ENCODE peak calls at places on chromosomes 6 and 20, in four cellular contexts. H is transverse colon, M is A549, Z is tibial nerve. O is an unnamed sample. For H3K4me1, the result is how much of the 10 kb centered on the place peaks cover.

GRCh38 chr6:38586992-38587391 is 52.7 kb downstream of the BTBD9 start:
- DNase-seq in H (no peak), M (no peak), Z (no peak), O (no peak)

GRCh38 chr6:169906004-169906740 is 154.8 kb downstream of the ERMARD start:
- DNase-seq in H (no peak), M (no peak), Z (no peak), O (no peak)

GRCh38 chr6:137677714-137678113 is 183.5 kb upstream of the OLIG3 start:
- DNase-seq in H (peak), M (no peak), Z (no peak), O (peak)

GRCh38 chr20:4973330-4974097 is 27.8 kb downstream of the SLC23A2 start:
- DNase-seq in H (peak), M (peak), Z (peak), O (no peak)

GRCh38 chr6:126268087-126268486 is 71.8 kb upstream of the CENPW start:
- DNase-seq in H (no peak), M (no peak), Z (no peak), O (no peak)

GRCh38 chr20:21156266-21156665 is 30.4 kb downstream of the KIZ start:
- DNase-seq in H (no peak), M (no peak), Z (no peak), O (no peak)

GRCh38 chr6:107603029-107603428 is 113.1 kb downstream of the SOBP start:
- DNase-seq in H (no peak), M (no peak), Z (no peak), O (no peak)

GRCh38 chr6:149170564-149171452 is 146.7 kb upstream of the TAB2 start:
- DNase-seq in H (peak), M (no peak), Z (no peak), O (no peak)

GRCh38 chr6:130167655-130168054 is 55.1 kb downstream of the SAMD3 start:
- DNase-seq in H (no peak), M (no peak), Z (no peak), O (no peak)

GRCh38 chr20:6058684-6059295 is 4.9 kb upstream of the LRRN4 start:
- DNase-seq in H (no peak), M (no peak), Z (no peak), O (no peak)

GRCh38 chr6:145669627-145670034 is 65.7 kb downstream of the EPM2A start:
- DNase-seq in H (no peak), M (no peak), Z (no peak), O (no peak)

GRCh38 chr6:72037006-72037405 is 150.7 kb downstream of the RIMS1 start:
- DNase-seq in H (no peak), M (no peak), Z (no peak), O (no peak)

GRCh38 chr6:38058022-38058421 is 238.5 kb downstream of the ZFAND3 start:
- DNase-seq in H (no peak), M (no peak), Z (no peak), O (no peak)

GRCh38 chr6:2507016-2507415 is 243.7 kb downstream of the MYLK4 start:
- DNase-seq in H (no peak), M (no peak), Z (no peak), O (no peak)

GRCh38 chr6:33785766-33786165 is 3.2 kb downstream of the LEMD2 start:
- DNase-seq in H (no peak), M (no peak), Z (no peak), O (no peak)

GRCh38 chr6:31752739-31753319 is 9.6 kb upstream of the SAPCD1 start:
- DNase-seq in H (no peak), M (peak), Z (no peak), O (no peak)

GRCh38 chr6:15677822-15678221 is 15.0 kb upstream of the DTNBP1 start:
- DNase-seq in H (no peak), M (no peak), Z (no peak), O (no peak)

GRCh38 chr6:161249327-161249726 is 24.5 kb downstream of the AGPAT4 start:
- DNase-seq in H (no peak), M (no peak), Z (no peak), O (no peak)

GRCh38 chr6:3442444-3443220 is 14.2 kb downstream of the SLC22A23 start:
- DNase-seq in H (no peak), M (peak), Z (no peak), O (no peak)

GRCh38 chr6:148635070-148635743 is 111.6 kb upstream of the UST start:
- DNase-seq in H (no peak), M (no peak), Z (no peak), O (peak)

GRCh38 chr6:121932071-121933009 is 467.1 kb upstream of the HSF2 start:
- DNase-seq in H (no peak), M (peak), Z (peak), O (peak)

GRCh38 chr20:45834797-45835161 is 1.2 kb downstream of the SNX21 start:
- DNase-seq in H (no peak), M (no peak), Z (no peak), O (peak)

GRCh38 chr20:62830251-62830650 is 13.4 kb downstream of the COL9A3 start:
- DNase-seq in H (no peak), M (no peak), Z (no peak), O (no peak)

GRCh38 chr6:90233994-90234393 is 62.6 kb downstream of the BACH2 start:
- DNase-seq in H (peak), M (no peak), Z (no peak), O (no peak)

DNA sequence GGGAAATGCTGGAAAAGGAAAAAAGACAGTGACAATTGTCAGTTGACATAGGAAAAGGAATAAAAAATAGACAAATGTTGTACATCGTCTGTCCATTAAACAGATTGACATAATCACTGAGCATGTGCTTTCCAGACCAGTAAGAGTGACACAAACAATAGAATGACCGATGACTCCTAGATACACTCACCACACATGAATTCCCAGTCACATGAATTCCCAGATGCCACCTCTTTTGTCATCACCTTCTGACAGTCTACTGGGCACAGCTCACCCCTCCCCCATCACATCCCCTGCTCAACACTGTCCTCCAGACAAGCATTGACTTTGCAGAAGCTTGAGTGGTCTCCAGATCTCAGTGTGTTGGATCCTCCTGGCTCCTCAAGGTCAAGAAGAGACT is 25.9 kb downstream of the POM121L2 start:
- DNase-seq in H (no peak), M (no peak), Z (no peak), O (no peak)
- TF ChIP-seq POLR2A in H (no peak), M (no peak), Z (no peak), O (no peak)

DNA sequence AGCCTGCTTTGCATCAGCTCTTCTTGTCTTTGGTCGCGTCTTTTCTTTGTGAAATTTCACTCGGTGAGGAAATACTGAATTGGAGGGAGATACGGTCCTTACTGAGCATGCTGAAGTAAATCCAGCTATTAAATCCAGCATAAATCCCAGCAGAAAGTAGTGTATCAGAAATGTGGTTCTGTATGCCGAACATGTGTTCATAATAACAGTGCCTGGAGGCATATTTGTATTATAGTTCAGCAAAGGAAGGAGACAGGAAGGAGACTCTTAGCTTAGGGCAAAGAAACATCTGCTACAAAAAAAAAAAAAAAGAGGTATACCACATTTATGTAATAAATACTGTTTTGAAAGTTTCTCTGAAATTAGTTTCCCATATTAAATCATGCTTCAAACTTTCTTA is 211.8 kb downstream of the PLCB4 start:
- DNase-seq in H (no peak), M (no peak), Z (no peak), O (no peak)
- H3K4me3 ChIP-seq in H (no peak), M (no peak), Z (no peak), O (no peak)

GRCh38 chr6:44059359-44060342 is 67.6 kb downstream of the MRPL14 start:
- DNase-seq in H (no peak), M (no peak), Z (no peak), O (no peak)
- H3K4me1 ChIP-seq in H (under half), M (half or more), Z (under half), O (under half)

GRCh38 chr6:116190550-116190949 is 63.3 kb downstream of the TSPYL4 start:
- DNase-seq in H (no peak), M (no peak), Z (no peak), O (no peak)

GRCh38 chr6:116191881-116192280 is 62.0 kb downstream of the TSPYL4 start:
- DNase-seq in H (no peak), M (no peak), Z (no peak), O (no peak)

DNA sequence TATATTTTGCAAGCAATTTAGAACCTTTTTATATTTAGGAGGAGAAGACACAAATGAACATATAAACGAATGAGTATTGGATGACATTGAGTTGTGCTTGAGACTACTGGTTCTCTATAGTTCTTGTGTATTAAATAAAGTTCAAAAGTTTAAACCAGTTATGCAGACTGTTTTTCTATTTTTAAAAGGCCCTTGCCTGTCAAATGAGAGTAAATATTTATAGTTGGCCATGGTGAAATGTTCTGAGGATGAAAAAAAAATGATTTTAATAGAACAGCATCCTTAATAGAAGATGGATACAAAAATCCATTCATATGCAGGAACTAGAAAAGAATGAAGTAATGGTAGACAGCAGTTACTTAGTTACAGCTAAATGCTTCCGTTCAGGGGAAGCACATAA is 63.5 kb upstream of the COL10A1 start:
- DNase-seq in H (no peak), M (no peak), Z (no peak), O (no peak)
- TF ChIP-seq POLR2A in H (no peak), M (no peak), Z (no peak), O (no peak)

DNA sequence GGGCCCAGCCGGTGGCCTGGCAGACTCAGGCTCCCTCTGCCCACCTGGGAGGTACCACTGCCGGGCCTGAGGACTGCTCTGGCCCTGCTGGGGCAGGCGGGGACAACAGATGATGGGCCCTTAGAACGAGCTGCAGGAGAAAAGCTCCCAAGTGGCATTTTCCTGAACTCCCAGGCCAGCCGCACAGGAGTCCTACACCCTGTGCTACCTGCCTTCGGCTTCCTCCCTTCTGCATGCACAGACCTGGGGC is 41.3 kb downstream of the DSTN start:
- DNase-seq in H (no peak), M (peak), Z (no peak), O (no peak)
- H3K4me3 ChIP-seq in H (no peak), M (no peak), Z (no peak), O (no peak)

DNA sequence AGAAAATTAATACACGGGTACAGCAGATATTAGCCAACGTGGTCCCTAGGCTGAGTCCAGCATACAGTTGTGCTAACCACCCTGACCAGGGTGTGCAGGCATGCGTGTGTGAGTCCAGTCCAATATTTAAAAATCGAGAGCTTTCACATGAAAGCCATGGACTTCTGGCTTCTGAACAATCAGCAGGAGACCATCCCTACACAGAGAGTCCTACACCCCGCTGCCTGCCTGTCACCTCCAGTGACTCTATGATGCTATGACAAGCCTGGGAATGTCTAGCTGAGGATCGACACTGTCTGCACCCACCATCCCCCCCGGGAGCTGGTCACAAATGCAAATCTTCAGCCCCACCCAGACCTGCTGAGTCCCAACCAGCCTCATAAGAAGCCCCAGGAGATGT is 7.9 kb downstream of the ACSS1 start:
- DNase-seq in H (no peak), M (no peak), Z (peak), O (no peak)
- H3K4me1 ChIP-seq in H (under half), M (under half), Z (half or more), O (half or more)